ENCODE peak calls at places on chromosome 19, in five cellular contexts. K, S, D, U and J are unnamed samples.

GRCh38 chr19:5407356-5407755 is 47.9 kb upstream of the ZNRF4 start:
- DNase-seq in K (no peak), S (peak), D (no peak), U (peak), J (no peak)

GRCh38 chr19:7756258-7756657 is 6.8 kb upstream of the CLEC4M start:
- DNase-seq in K (no peak), S (no peak), D (no peak), U (no peak), J (no peak)

GRCh38 chr19:51327066-51327985 is 14.6 kb downstream of the VSIG10L start:
- DNase-seq in K (peak), S (no peak), D (peak), U (peak), J (no peak)

GRCh38 chr19:41366089-41366488 is 2.1 kb upstream of the B9D2 start:
- DNase-seq in K (no peak), S (no peak), D (peak), U (no peak), J (no peak)

GRCh38 chr19:15260939-15261338 is 28.7 kb upstream of the EPHX3 start:
- DNase-seq in K (no peak), S (peak), D (no peak), U (no peak), J (no peak)

GRCh38 chr19:41928221-41928683 is at the start of gene ERFL:
- DNase-seq in K (no peak), S (peak), D (peak), U (peak), J (peak)

GRCh38 chr19:47756953-47757608 is 11.7 kb downstream of the NOP53 start:
- DNase-seq in K (no peak), S (no peak), D (no peak), U (no peak), J (no peak)

GRCh38 chr19:13751436-13751835 is 12.9 kb upstream of the MRI1 start:
- DNase-seq in K (no peak), S (no peak), D (no peak), U (no peak), J (no peak)

GRCh38 chr19:1779604-1779973 is 26.3 kb downstream of the ONECUT3 start:
- DNase-seq in K (no peak), S (no peak), D (no peak), U (no peak), J (no peak)

GRCh38 chr19:17488593-17489391 is 18.5 kb downstream of the SLC27A1 start:
- DNase-seq in K (peak), S (peak), D (peak), U (no peak), J (peak)

GRCh38 chr19:9836021-9836420 is 903 bp downstream of the PIN1 start:
- DNase-seq in K (no peak), S (peak), D (no peak), U (peak), J (no peak)

GRCh38 chr19:49152218-49152550 is 3.0 kb downstream of the HRC start:
- DNase-seq in K (no peak), S (no peak), D (no peak), U (no peak), J (no peak)